ENCODE peak calls at places on chromosomes 6 and 20, in eight cellular contexts. Y is AG10803, U is GM13976, J is HCT116, M is prostate gland, H is gastrocnemius medialis, G is upper lobe of right lung, T is A549. A is an unnamed sample.

GRCh38 chr6:88823998-88824397 is 139.4 kb downstream of the RNGTT start:
- DNase-seq in Y (peak; percentile 44), U (no peak), J (no peak), M (no peak), H (no peak), G (no peak), T (no peak), A (no peak)

GRCh38 chr6:70998148-70998547 is 41.3 kb upstream of the B3GAT2 start:
- DNase-seq in Y (no peak), U (no peak), J (no peak), M (no peak), H (no peak), G (no peak), T (no peak), A (no peak)

GRCh38 chr6:19327246-19327645 is 509.9 kb upstream of the ID4 start:
- DNase-seq in Y (peak; percentile 40), U (no peak), J (no peak), M (no peak), H (no peak), G (no peak), T (no peak), A (no peak)

GRCh38 chr6:168165373-168165772 is 86.4 kb upstream of the FRMD1 start:
- DNase-seq in Y (peak; percentile 67), U (no peak), J (no peak), M (peak; percentile 2), H (no peak), G (no peak), T (no peak), A (no peak)

GRCh38 chr20:59382907-59383306 is 82.5 kb downstream of the EDN3 start:
- DNase-seq in Y (no peak), U (no peak), J (no peak), M (no peak), H (no peak), G (no peak), T (no peak), A (no peak)

GRCh38 chr20:37356387-37356786 is 10.4 kb downstream of the SRC start:
- DNase-seq in Y (peak; percentile 85), U (no peak), J (no peak), M (peak; percentile 54), H (peak; percentile 43), G (peak; percentile 89), T (no peak), A (no peak)

GRCh38 chr20:57104113-57104512 is 162.3 kb downstream of the BMP7 start:
- DNase-seq in Y (no peak), U (no peak), J (no peak), M (no peak), H (no peak), G (no peak), T (no peak), A (no peak)

GRCh38 chr6:151021878-151022277 is 156.4 kb downstream of the MTHFD1L start:
- DNase-seq in Y (no peak), U (no peak), J (no peak), M (no peak), H (no peak), G (no peak), T (no peak), A (no peak)

GRCh38 chr6:136463796-136464542 is 86.3 kb downstream of the MAP7 start:
- DNase-seq in Y (no peak), U (no peak), J (no peak), M (no peak), H (no peak), G (no peak), T (no peak), A (no peak)

GRCh38 chr20:63295422-63295821 is 2.4 kb downstream of the COL20A1 start:
- DNase-seq in Y (no peak), U (no peak), J (no peak), M (no peak), H (no peak), G (no peak), T (no peak), A (no peak)
- TF ChIP-seq CTCF in Y (no peak), U (no peak), J (peak; percentile 45), M (no peak), H (no peak), G (no peak), T (peak; percentile 21), A (no peak)

GRCh38 chr6:45002390-45002789 is 325.7 kb upstream of the RUNX2 start:
- DNase-seq in Y (peak; percentile 41), U (no peak), J (no peak), M (no peak), H (no peak), G (no peak), T (no peak), A (no peak)

GRCh38 chr6:45003400-45003799 is 324.7 kb upstream of the RUNX2 start:
- DNase-seq in Y (no peak), U (no peak), J (no peak), M (no peak), H (no peak), G (no peak), T (no peak), A (no peak)

GRCh38 chr6:45000833-45001232 is 327.3 kb upstream of the RUNX2 start:
- DNase-seq in Y (no peak), U (no peak), J (no peak), M (no peak), H (no peak), G (no peak), T (no peak), A (no peak)

GRCh38 chr6:45003961-45004360 is 324.2 kb upstream of the RUNX2 start:
- DNase-seq in Y (no peak), U (no peak), J (no peak), M (no peak), H (no peak), G (no peak), T (no peak), A (no peak)

GRCh38 chr6:45001663-45002062 is 326.5 kb upstream of the RUNX2 start:
- DNase-seq in Y (peak; percentile 8), U (peak; percentile 17), J (no peak), M (no peak), H (no peak), G (no peak), T (no peak), A (no peak)
- TF ChIP-seq CTCF in Y (no peak), U (no peak), J (no peak), M (no peak), H (no peak), G (no peak), T (no peak), A (no peak)

DNA sequence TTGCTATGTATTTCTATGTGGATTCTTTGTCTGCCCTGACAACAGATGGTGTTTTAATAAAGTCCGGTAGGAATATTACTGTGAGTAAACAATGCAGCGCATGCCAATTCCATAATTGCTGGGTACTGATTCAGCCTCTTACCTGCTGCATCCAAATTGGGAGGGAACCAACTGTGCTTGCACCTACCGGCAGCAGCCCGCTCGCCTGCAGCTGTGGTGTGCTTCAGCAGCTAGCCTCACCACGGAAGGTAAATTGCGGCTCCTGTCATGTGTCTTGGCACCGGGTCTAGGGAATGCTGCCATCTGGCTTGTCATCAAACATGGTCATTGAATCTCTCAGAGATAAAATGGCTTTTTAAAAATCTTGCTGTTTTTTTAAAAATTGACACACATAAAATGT is 704.8 kb upstream of the SLC35B3 start:
- DNase-seq in Y (no peak), U (no peak), J (no peak), M (peak; percentile 62), H (no peak), G (peak; percentile 66), T (no peak), A (peak; percentile 5)
- TF ChIP-seq CTCF in Y (no peak), U (no peak), J (no peak), M (no peak), H (no peak), G (no peak), T (no peak), A (no peak)

GRCh38 chr6:118611334-118611733 is 40.1 kb downstream of the CEP85L start:
- DNase-seq in Y (no peak), U (no peak), J (no peak), M (no peak), H (no peak), G (no peak), T (no peak), A (no peak)
- TF ChIP-seq CTCF in Y (no peak), U (no peak), J (no peak), M (no peak), H (no peak), G (no peak), T (no peak), A (no peak)

DNA sequence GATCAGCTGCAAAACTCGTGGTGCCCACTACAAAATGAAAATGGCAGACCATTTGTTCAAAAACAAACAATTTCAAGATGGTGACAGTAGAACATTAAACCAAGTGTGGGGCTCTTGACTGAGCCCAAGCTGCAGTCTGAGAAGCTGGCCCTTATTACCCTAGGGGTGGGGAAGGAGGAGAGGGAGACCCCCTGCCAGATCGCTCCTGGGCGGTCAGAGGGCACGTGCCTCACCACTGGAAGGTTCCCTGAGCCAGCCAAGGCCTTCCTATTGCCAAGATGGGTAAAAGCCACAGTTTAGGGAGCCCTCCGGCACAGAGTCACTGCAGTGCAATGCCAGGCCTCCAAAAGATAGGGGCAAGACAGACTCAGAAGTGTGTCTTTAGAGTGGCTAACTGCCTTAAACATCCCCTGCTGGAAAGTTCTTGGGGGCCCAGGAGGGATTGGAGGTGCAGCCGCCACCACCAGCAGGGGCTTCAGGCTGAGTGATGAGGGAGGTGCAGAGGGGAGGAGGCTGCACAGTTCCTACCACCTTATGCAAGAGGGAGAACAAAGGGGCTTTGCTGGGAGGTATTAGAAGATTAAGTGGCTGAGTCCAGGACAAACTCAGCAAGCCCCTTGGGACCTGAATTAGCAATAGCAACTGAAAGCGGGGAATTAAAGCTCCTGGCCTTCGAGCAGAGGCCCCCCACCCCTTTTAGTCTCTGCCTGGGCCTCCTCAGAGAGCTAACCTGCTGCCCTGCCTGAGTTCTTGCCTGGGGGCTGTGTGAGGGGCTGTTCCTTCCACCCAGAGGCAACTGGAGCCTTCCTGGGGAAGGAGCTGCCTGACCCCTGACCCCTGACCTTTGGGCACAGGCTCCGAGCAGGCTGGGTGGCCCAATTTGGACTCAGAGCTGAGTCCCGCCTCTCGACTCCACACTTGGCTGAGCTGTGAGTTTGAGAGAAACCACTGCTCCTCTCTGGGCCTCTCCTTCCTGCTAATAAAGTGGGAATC is 88.4 kb downstream of the VEGFA start:
- DNase-seq in Y (no peak), U (no peak), J (no peak), M (no peak), H (no peak), G (peak; percentile 41), T (no peak), A (no peak)
- TF ChIP-seq CTCF in Y (no peak), U (no peak), J (no peak), M (no peak), H (no peak), G (no peak), T (no peak), A (no peak)

A was measured in Calu3.